ENCODE peak calls at places on chromosomes 4 and X, in ten cellular contexts. Q is suprapubic skin; K is NT2/D1; F is body of pancreas; E is endodermal cell; T is aorta; H is thyroid gland; O is keratinocyte; C is CD4-positive, alpha-beta memory T cell; L is ovary. P is an unnamed sample. For H3K36me3, the result is how much of the 10 kb centered on the place peaks cover.

GRCh38 chr4:6017030-6017429 is 1.2 kb downstream of the C4orf50 start:
- DNase-seq in Q (no peak), K (no peak), F (no peak), E (no peak), T (no peak), H (no peak), O (no peak), C (no peak), L (no peak), P (peak)

GRCh38 chrX:71542411-71542810 is 9.5 kb downstream of the OGT start:
- DNase-seq in Q (no peak), K (no peak), F (no peak), E (no peak), T (no peak), H (no peak), O (no peak), C (no peak), L (no peak), P (no peak)

GRCh38 chr4:107579099-107579498 is 140.9 kb downstream of the PAPSS1 start:
- DNase-seq in Q (no peak), K (no peak), F (no peak), E (no peak), T (no peak), H (no peak), O (no peak), C (no peak), L (no peak), P (peak)

GRCh38 chr4:145902522-145902921 is 36.1 kb downstream of the ZNF827 start:
- DNase-seq in Q (no peak), K (no peak), F (no peak), E (no peak), T (no peak), H (no peak), O (no peak), C (no peak), L (no peak), P (no peak)

GRCh38 chr4:72397314-72397713 is 171.7 kb downstream of the ADAMTS3 start:
- DNase-seq in Q (no peak), K (no peak), F (no peak), E (no peak), T (no peak), H (peak), O (no peak), C (no peak), L (no peak), P (peak)

GRCh38 chr4:7655549-7656243 is 221.0 kb upstream of the PSAPL1 start:
- DNase-seq in Q (no peak), K (no peak), F (no peak), E (peak), T (peak), H (no peak), O (no peak), C (no peak), L (peak), P (peak)

GRCh38 chrX:150690126-150690525 is 3.1 kb upstream of the MTMR1 start:
- DNase-seq in Q (no peak), K (no peak), F (no peak), E (no peak), T (no peak), H (no peak), O (peak), C (no peak), L (no peak), P (no peak)

GRCh38 chr4:66489783-66490452 is 819.6 kb upstream of the EPHA5 start:
- DNase-seq in Q (no peak), K (no peak), F (no peak), E (no peak), T (no peak), H (no peak), O (no peak), C (no peak), L (no peak), P (no peak)

GRCh38 chrX:152992120-152992519 is 1.8 kb downstream of the PNMA5 start:
- DNase-seq in Q (no peak), K (no peak), F (no peak), E (no peak), T (no peak), H (no peak), O (no peak), C (no peak), L (no peak), P (no peak)

GRCh38 chr4:125620066-125620850 is 305.5 kb downstream of the FAT4 start:
- DNase-seq in Q (no peak), K (no peak), F (no peak), E (no peak), T (no peak), H (no peak), O (no peak), C (no peak), L (no peak), P (no peak)

GRCh38 chr4:8862800-8863758 is 8.6 kb downstream of the HMX1 start:
- DNase-seq in Q (no peak), K (no peak), F (peak), E (peak), T (no peak), H (no peak), O (no peak), C (no peak), L (no peak), P (no peak)

GRCh38 chr4:3867403-3868100 is 101.4 kb downstream of the ADRA2C start:
- DNase-seq in Q (peak), K (no peak), F (no peak), E (peak), T (peak), H (no peak), O (no peak), C (no peak), L (no peak), P (peak)

GRCh38 chr4:3868841-3869572 is 102.8 kb downstream of the ADRA2C start:
- DNase-seq in Q (peak), K (no peak), F (no peak), E (peak), T (peak), H (no peak), O (no peak), C (no peak), L (no peak), P (peak)

GRCh38 chr4:3866813-3867129 is 100.6 kb downstream of the ADRA2C start:
- DNase-seq in Q (no peak), K (no peak), F (no peak), E (peak), T (peak), H (no peak), O (no peak), C (no peak), L (no peak), P (peak)

GRCh38 chr4:3869661-3870566 is 103.7 kb downstream of the ADRA2C start:
- DNase-seq in Q (peak), K (no peak), F (no peak), E (peak), T (peak), H (no peak), O (no peak), C (no peak), L (no peak), P (peak)

DNA sequence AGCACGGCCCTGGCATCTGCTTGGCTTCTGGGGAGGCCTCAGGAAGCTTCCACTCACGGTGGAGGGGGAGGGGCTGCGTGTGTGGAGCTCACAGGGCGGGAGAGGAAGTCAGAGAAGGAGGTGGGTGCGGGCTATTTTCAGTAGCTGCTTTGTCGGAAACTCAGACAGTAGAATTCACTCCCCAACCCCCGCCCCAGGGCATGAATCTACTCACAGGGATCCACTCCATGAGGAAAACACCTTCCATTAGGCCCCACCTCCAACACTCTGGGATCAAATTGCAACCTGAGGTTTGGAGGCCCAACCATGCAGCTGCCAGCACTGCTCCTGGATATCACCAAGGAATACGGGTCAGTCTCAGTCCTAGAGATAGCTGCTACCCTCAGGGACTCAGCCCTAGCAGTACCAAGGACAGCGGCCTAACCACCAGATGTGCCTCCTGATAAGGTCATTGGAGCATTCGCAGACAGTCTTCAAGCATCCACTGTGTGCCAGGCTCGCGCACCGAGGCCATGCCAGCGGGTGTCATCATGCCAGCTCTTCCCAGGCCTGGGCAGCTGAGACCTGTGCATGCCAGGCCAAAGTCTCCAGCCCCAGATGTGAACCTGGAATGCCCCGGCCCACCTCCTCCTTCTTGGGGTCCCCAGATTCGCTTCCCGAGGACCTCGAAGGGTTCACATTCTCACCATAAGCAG is 102.1 kb downstream of the ADRA2C start:
- DNase-seq in Q (peak), K (no peak), F (no peak), E (peak), T (peak), H (no peak), O (no peak), C (no peak), L (peak), P (no peak)
- H3K36me3 ChIP-seq in Q (under half), K (under half), F (under half), E (under half), T (under half), H (under half), O (under half), C (under half), L (under half), P (under half)

DNA sequence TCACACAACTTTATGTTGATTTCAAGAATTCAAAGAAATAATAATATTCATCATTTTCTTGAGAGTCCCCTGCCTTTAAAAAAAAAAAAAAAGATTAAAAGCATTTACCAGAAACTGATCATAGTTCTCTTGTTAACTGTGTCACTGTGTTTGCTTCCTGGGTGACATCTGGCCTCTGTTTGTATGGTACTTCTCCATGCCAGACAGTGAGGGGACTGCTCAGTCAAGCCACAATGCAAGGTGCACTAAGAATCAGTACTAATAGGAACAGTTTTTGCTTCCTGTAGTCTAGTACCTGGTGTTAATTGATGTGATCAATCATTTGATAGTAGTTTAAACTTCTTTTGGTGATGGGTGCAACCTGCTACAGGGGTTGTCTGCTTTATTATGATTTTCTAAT is 77.5 kb downstream of the PHOX2B start:
- DNase-seq in Q (no peak), K (no peak), F (peak), E (no peak), T (no peak), H (no peak), O (no peak), C (no peak), L (no peak), P (no peak)
- H3K36me3 ChIP-seq in Q (under half), K (under half), F (under half), E (under half), T (under half), H (under half), O (under half), C (under half), L (under half), P (half or more)

GRCh38 chr4:61734409-61734808 is 534.3 kb downstream of the ADGRL3 start:
- DNase-seq in Q (no peak), K (no peak), F (no peak), E (no peak), T (no peak), H (no peak), O (no peak), C (no peak), L (no peak), P (no peak)
- H3K36me3 ChIP-seq in Q (under half), K (under half), F (under half), E (under half), T (under half), H (under half), O (under half), C (under half), L (under half), P (under half)

GRCh38 chrX:97909245-97909644 is 1025.5 kb downstream of the RPA4 start:
- DNase-seq in Q (no peak), K (no peak), F (no peak), E (no peak), T (no peak), H (no peak), O (no peak), C (no peak), L (no peak), P (no peak)
- H3K36me3 ChIP-seq in Q (under half), K (under half), F (under half), E (under half), T (under half), H (under half), O (under half), C (under half), L (under half), P (under half)

DNA sequence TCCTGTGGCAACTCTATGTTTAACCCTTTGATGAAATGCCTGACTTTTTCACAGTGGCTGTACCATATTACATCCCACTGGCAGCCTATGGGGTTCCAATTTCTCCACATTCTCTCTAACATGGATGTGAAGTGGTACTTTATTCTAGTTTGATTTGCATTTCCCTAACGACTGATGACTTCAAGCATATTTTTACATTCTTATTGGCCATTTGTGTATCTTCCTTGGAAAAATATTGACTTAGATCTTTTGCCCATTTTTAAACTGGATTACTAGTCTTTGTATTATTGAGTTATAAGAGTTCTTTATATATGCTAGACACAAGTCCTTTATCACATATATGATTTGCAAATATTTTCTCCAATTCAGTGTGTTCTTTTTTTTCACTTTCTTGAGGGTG is 2.2 kb upstream of the RAB39B start:
- DNase-seq in Q (no peak), K (no peak), F (no peak), E (no peak), T (no peak), H (no peak), O (no peak), C (no peak), L (no peak), P (no peak)
- H3K36me3 ChIP-seq in Q (under half), K (under half), F (under half), E (under half), T (under half), H (under half), O (under half), C (under half), L (under half), P (under half)

GRCh38 chrX:47177079-47177478 is 16.6 kb upstream of the UBA1 start:
- DNase-seq in Q (peak), K (no peak), F (no peak), E (peak), T (peak), H (no peak), O (no peak), C (no peak), L (no peak), P (no peak)
- H3K36me3 ChIP-seq in Q (half or more), K (half or more), F (under half), E (under half), T (under half), H (under half), O (under half), C (under half), L (under half), P (half or more)

GRCh38 chr4:13616597-13616996 is 10.9 kb downstream of the BOD1L1 start:
- DNase-seq in Q (no peak), K (no peak), F (no peak), E (no peak), T (no peak), H (no peak), O (no peak), C (no peak), L (no peak), P (no peak)

GRCh38 chr4:13612569-13612968 is 15.0 kb downstream of the BOD1L1 start:
- DNase-seq in Q (no peak), K (no peak), F (no peak), E (no peak), T (no peak), H (no peak), O (no peak), C (no peak), L (no peak), P (no peak)

GRCh38 chr4:13615162-13615561 is 12.4 kb downstream of the BOD1L1 start:
- DNase-seq in Q (no peak), K (no peak), F (no peak), E (no peak), T (no peak), H (no peak), O (no peak), C (no peak), L (no peak), P (peak)

GRCh38 chr4:13611283-13611842 is 16.2 kb downstream of the BOD1L1 start:
- DNase-seq in Q (no peak), K (no peak), F (no peak), E (no peak), T (no peak), H (no peak), O (no peak), C (no peak), L (no peak), P (no peak)
- H3K36me3 ChIP-seq in Q (half or more), K (half or more), F (under half), E (half or more), T (under half), H (under half), O (under half), C (half or more), L (under half), P (half or more)

DNA sequence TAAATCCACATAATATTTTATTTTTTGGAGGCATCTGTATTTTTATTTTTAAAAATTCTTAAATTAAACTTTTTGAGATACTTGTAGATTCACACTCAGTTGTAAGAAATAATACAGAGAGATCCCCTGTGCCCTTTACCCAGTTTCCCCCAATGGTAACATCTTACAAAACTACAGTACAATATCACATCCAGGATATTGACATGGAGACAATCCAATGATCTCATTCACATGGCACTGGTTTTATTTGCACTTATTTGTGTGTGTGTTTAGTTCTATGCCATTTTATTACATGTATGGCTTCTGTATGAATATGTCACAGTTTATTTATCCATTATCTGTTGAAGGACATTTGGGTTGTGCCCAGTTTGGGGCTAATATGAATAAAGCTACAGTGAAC is 35.5 kb upstream of the EIF1AX start:
- DNase-seq in Q (no peak), K (no peak), F (no peak), E (no peak), T (no peak), H (no peak), O (no peak), C (no peak), L (no peak), P (no peak)
- H3K36me3 ChIP-seq in Q (under half), K (under half), F (under half), E (under half), T (under half), H (under half), O (under half), C (under half), L (under half), P (under half)

DNA sequence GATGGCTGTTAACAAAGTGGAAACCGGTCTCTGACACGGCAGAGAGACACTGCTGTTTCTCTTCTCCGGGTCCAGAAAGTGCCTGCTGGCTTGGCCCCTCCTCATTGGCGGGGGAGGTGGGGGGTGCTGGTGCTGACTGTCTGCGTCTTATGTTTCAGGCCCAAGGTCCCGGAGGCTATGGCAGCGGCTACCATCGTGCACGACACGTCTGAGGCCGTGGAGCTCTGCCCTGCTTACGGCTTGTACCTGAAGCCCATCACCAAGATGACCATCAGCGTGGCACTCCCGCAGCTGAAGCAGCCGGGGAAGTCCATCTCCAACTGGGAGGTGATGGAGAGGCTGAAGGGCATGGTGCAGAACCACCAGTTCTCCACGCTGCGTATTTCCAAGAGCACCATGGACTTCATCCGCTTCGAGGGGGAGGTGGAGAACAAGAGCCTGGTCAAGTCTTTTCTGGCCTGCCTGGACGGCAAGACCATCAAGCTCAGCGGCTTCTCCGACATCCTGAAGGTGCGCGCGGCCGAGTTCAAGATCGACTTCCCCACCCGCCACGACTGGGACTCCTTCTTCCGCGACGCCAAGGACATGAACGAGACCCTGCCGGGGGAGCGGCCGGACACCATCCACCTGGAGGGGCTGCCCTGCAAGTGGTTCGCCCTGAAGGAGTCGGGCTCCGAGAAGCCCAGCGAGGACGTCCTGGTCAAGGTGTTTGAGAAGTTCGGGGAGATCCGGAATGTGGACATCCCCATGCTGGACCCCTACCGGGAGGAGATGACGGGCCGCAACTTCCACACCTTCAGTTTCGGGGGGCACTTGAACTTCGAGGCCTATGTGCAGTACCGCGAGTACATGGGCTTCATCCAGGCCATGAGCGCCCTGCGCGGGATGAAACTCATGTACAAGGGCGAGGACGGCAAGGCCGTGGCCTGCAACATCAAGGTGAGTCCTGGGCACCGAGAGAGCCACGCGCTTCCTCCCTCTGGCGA is 2.2 kb downstream of the AKAP17A start:
- DNase-seq in Q (peak), K (no peak), F (no peak), E (peak), T (peak), H (no peak), O (no peak), C (no peak), L (peak), P (no peak)
- H3K36me3 ChIP-seq in Q (half or more), K (half or more), F (under half), E (under half), T (under half), H (under half), O (under half), C (under half), L (under half), P (under half)